ENCODE peak calls at places on chromosomes 16 and 17, in eight cellular contexts. O is tibial artery, Y is adrenal gland, L is psoas muscle, J is AG10803, W is GM23338, X is BE2C, B is IMR-90. I is an unnamed sample.

GRCh38 chr17:68665373-68665772 is 64.2 kb upstream of the FAM20A start:
- DNase-seq in O (no peak), X (no peak), Y (no peak), L (no peak), W (no peak), J (no peak), B (no peak), I (no peak)

GRCh38 chr17:21302711-21303425 is 18.4 kb downstream of the MAP2K3 start:
- DNase-seq in W (no peak), X (no peak), Y (no peak), B (no peak), L (peak), O (no peak), J (no peak), I (no peak)

GRCh38 chr17:81527591-81528383 is at the start of gene FSCN2:
- DNase-seq in B (no peak), X (peak), J (no peak), O (no peak), Y (no peak), W (no peak), L (no peak), I (no peak)

GRCh38 chr16:84699147-84699711 is 571 bp upstream of the USP10 start:
- DNase-seq in O (no peak), L (no peak), X (peak), Y (no peak), J (no peak), B (no peak), W (no peak), I (no peak)

GRCh38 chr16:82995927-82996441 is 369.2 kb downstream of the CDH13 start:
- DNase-seq in O (peak), J (peak), B (peak), L (no peak), X (no peak), W (no peak), Y (peak), I (peak)

GRCh38 chr17:69450857-69451410 is 36.4 kb downstream of the MAP2K6 start:
- DNase-seq in L (no peak), J (no peak), Y (no peak), O (no peak), W (no peak), X (no peak), B (no peak), I (no peak)

GRCh38 chr16:84599528-84600202 is 18.2 kb downstream of the COTL1 start:
- DNase-seq in Y (peak), W (peak), J (peak), L (peak), O (peak), B (peak), X (peak), I (no peak)

GRCh38 chr16:83956336-83957289 is 3.6 kb downstream of the OSGIN1 start:
- DNase-seq in B (peak), W (peak), X (peak), Y (peak), L (peak), J (peak), O (peak), I (peak)

GRCh38 chr17:27293359-27293897 is 486 bp upstream of the WSB1 start:
- DNase-seq in X (no peak), O (no peak), W (no peak), Y (peak), L (no peak), B (no peak), J (no peak), I (no peak)

GRCh38 chr16:58032710-58033293 is 7.2 kb downstream of the MMP15 start:
- DNase-seq in Y (peak), W (no peak), L (no peak), O (no peak), X (peak), J (no peak), B (no peak), I (no peak)

GRCh38 chr16:86007524-86007923 is 108.6 kb downstream of the IRF8 start:
- DNase-seq in W (no peak), X (no peak), O (no peak), J (no peak), Y (no peak), L (no peak), B (no peak), I (no peak)

GRCh38 chr17:6683081-6683684 is 30.0 kb downstream of the SLC13A5 start:
- DNase-seq in X (no peak), L (no peak), B (no peak), J (no peak), Y (no peak), O (no peak), W (no peak), I (no peak)

GRCh38 chr17:53896047-53896446 is 73.3 kb downstream of the KIF2B start:
- DNase-seq in J (no peak), X (no peak), Y (no peak), O (no peak), L (no peak), W (peak), B (no peak), I (no peak)

GRCh38 chr16:68265078-68265925 is 976 bp downstream of the SLC7A6 start:
- DNase-seq in B (peak), O (peak), Y (peak), X (peak), L (peak), J (peak), W (peak), I (no peak)

GRCh38 chr16:12011565-12011964 is 35.0 kb downstream of the SNX29 start:
- DNase-seq in X (no peak), O (no peak), L (no peak), W (no peak), Y (no peak), J (no peak), B (no peak), I (no peak)

GRCh38 chr17:52237151-52237550 is 78.6 kb upstream of the CA10 start:
- DNase-seq in L (no peak), X (no peak), J (no peak), Y (no peak), B (no peak), W (no peak), O (no peak), I (no peak)

GRCh38 chr16:10990378-10990777 is 46.0 kb downstream of the CLEC16A start:
- DNase-seq in B (no peak), Y (no peak), O (no peak), J (no peak), L (no peak), X (peak), W (no peak), I (no peak)

GRCh38 chr17:67246648-67247415 is 1.8 kb upstream of the HELZ start:
- DNase-seq in Y (peak), B (peak), J (no peak), O (no peak), W (peak), X (no peak), L (peak), I (no peak)

GRCh38 chr17:47733414-47734288 is 615 bp downstream of the TBX21 start:
- DNase-seq in J (no peak), L (no peak), B (no peak), X (no peak), W (peak), O (peak), Y (no peak), I (no peak)

GRCh38 chr17:44409309-44410028 is 20.0 kb upstream of the ITGA2B start:
- DNase-seq in L (no peak), J (no peak), O (no peak), W (peak), X (no peak), B (no peak), Y (no peak), I (no peak)
- TF ChIP-seq CTCF in L (no peak), J (no peak), O (no peak), W (peak), X (peak), B (no peak), Y (no peak), I (no peak)

GRCh38 chr17:17387461-17388362 is 84.5 kb downstream of the NT5M start:
- DNase-seq in J (no peak), W (peak), O (no peak), L (peak), X (peak), Y (no peak), B (no peak), I (no peak)
- TF ChIP-seq CTCF in J (no peak), W (peak), O (no peak), L (no peak), X (peak), Y (no peak), B (no peak), I (no peak)

DNA sequence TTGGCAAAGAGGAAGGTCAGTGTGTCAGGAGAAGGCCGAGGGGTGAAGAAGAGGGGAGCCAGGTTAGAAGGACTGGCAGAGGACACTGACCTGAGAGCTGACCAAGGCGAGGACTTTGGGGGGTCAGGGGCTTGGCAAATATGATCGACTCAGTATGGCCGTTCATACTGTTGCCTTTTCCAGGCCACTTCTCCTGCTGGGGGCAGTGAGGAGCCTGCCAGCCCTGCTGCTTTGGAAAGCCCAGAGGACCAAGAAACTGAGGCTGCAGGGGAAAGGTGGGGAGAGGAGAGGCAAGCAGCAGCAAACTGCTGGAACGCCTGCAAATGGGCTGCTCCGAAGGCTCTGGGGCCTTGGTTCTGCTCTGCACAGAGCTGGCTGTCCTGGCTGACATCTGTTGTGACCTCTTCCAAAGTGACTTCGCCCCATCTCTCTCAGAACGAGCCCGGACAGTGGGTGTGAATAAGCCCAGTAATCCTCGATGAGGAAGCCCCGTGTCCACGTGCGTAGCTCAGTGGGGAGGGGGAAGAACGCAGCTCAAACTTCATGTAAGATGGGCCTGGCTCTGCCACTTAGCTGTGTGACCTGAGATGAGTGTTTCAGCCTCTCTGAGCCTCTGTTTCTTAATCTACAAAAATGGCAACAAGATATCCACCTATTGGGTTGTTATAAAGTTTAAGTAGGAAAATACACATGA is 111.3 kb downstream of the SALL1 start:
- DNase-seq in J (no peak), W (no peak), O (no peak), X (no peak), B (no peak), L (no peak), Y (no peak), I (no peak)
- TF ChIP-seq CTCF in J (no peak), W (no peak), O (no peak), X (no peak), B (no peak), L (no peak), Y (no peak), I (no peak)

DNA sequence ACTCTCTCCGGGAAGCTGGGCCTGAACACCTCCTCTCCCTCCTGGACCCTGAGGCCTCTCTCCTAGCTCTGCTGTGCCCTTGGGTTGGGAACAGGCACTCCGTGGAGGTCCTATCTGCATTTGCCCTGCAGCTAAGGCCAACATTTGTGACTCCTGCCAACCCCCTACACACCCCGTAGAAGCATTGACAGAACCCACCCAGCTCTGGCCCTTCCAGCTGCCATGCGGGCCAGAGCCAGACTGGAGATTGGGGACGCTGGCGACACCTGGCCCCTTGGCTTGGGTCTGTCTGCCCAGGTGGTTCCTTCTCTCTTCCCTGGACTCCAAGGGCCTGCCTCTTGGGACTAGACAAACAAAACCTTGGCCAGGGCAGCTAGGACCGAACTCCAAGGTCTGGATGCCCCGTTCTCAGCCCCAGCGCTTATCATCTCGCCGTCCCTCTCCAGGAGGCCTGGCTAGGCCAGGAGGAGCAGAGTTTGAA is 644 bp upstream of the RHBDF2 start:
- DNase-seq in X (no peak), J (no peak), B (no peak), W (no peak), L (no peak), O (no peak), Y (no peak), I (no peak)
- TF ChIP-seq CTCF in X (no peak), J (no peak), B (no peak), W (no peak), L (no peak), O (no peak), Y (no peak), I (no peak)

GRCh38 chr17:31695456-31696090 is 163.5 kb downstream of the COPRS start:
- DNase-seq in X (no peak), Y (no peak), O (no peak), B (peak), J (peak), L (peak), W (no peak), I (no peak)

GRCh38 chr17:31697838-31698237 is 161.2 kb downstream of the COPRS start:
- DNase-seq in Y (no peak), B (no peak), W (no peak), L (no peak), X (no peak), O (no peak), J (no peak), I (no peak)

GRCh38 chr17:31698751-31699150 is 160.3 kb downstream of the COPRS start:
- DNase-seq in B (no peak), W (no peak), L (no peak), X (no peak), O (no peak), J (no peak), Y (no peak), I (no peak)

GRCh38 chr17:31696703-31697325 is 162.2 kb downstream of the COPRS start:
- DNase-seq in Y (no peak), B (no peak), W (no peak), X (no peak), L (no peak), O (no peak), J (no peak), I (no peak)

DNA sequence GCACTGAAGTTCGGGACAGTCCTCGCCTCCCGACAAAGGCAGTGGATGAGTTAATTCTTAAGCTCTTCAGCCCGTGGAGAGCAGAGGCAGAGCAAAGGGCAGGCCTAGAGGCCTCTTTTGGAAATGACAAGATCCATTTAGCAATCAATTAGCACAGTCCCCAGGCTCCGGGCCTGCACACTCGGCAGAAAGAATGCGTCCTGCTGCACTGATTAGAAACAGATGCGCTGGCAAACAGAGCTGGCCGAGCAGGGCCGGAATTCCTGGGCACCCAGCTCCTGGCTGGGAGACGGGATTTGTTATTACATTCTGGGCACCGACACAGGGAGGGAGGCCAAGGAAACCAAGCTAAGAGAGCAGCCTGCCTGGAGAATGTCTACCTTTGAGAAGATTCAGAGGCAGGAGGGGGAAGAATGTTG is 162.9 kb downstream of the COPRS start:
- DNase-seq in Y (peak), J (peak), O (peak), L (peak), W (peak), X (peak), B (peak), I (peak)
- TF ChIP-seq CTCF in Y (no peak), J (peak), O (no peak), L (peak), W (no peak), X (peak), B (no peak), I (peak)

DNA sequence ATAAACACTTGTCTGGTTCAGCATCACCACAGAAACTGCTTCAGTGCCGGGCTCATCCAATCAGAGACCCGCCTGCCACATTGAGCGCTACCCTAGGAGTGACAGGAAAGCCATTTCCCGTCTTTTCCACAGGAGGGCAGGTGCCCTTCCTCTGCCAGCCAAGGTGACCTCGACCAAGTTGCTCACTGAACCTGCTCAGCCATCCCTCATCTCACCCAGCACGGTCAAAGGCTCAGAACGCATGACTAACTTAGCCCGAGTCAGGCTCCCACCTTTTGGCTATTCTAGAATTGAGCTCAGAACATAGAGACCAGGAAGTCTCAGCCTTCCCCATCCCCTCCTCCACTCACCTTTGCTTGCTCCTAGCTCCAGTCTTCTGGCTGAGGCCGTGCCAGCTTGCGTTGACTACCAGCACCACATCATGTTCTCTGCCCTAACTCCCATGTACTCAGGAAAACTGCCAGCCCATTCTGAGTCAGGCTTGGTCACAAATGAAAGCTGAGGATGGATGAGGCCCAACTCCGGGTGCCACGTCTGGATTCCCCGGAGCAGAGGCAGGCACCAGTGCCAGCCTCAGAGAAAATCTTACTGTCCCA is 15.6 kb downstream of the MRPS23 start:
- DNase-seq in B (no peak), X (peak), L (peak), O (peak), Y (peak), W (peak), J (peak), I (no peak)
- TF ChIP-seq CTCF in B (no peak), X (peak), L (no peak), O (peak), Y (no peak), W (peak), J (peak), I (no peak)

GRCh38 chr17:50533720-50534148 is 1.2 kb downstream of the EPN3 start:
- DNase-seq in X (peak), W (peak), O (no peak), L (no peak), J (peak), B (peak), Y (peak), I (peak)

GRCh38 chr17:50534979-50535326 is 2.4 kb downstream of the EPN3 start:
- DNase-seq in X (no peak), J (no peak), O (no peak), B (no peak), W (no peak), L (no peak), Y (no peak), I (no peak)

GRCh38 chr17:50535407-50535806 is 2.9 kb downstream of the EPN3 start:
- DNase-seq in O (no peak), J (no peak), W (no peak), B (no peak), L (no peak), X (no peak), Y (no peak), I (no peak)

GRCh38 chr17:50533185-50533584 is 650 bp downstream of the EPN3 start:
- DNase-seq in X (no peak), B (no peak), O (no peak), L (no peak), W (peak), Y (no peak), J (no peak), I (no peak)

GRCh38 chr17:50534222-50534978 is 1.9 kb downstream of the EPN3 start:
- DNase-seq in X (no peak), W (peak), Y (peak), O (no peak), B (no peak), J (no peak), L (no peak), I (no peak)
- TF ChIP-seq CTCF in X (no peak), W (peak), Y (peak), O (no peak), B (peak), J (peak), L (no peak), I (peak)

DNA sequence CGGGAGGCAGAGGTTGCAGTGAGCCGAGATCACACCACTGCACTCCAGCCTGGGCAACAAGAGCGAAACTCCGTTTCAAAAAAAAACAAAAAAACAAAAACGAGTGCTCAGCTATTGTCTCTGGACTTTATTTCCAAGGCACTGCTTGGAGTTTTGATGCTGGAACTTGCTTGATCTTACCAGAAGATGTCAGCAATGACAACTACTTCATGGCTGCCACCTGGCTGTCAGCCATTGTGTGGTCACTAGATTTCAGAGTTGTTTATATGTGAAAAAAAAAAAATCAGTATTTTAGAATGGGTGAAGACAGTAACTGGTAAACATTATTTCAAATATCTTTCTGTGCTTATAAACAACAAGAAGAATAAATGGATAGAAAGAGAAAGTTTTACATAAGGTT is 26.3 kb upstream of the OR4D1 start:
- DNase-seq in J (peak), W (peak), B (peak), O (no peak), X (peak), L (no peak), Y (no peak), I (no peak)
- TF ChIP-seq CTCF in J (peak), W (peak), B (no peak), O (no peak), X (peak), L (no peak), Y (no peak), I (no peak)

DNA sequence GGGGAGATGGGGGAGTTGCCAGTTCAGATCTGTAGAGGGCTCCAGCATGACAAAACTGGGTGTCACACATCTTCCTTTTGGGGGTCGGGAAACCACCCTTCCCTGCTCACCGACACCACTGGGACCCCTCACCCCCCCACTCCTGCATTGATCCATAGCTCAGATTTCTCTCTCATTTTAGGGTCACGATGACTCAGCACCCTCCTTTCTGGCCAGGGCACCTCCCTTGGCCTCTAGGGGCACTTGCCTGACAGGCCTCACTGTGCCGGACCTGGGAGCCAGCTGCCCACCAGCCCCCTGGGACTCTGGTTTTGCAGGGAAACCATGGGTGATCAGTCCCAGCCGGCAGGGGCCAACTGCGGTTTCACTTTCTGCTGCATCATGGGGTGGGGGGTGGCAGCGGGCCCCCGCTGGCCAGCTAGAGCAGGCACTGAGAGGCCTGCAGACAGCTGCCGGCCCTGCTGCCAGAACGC is 239.4 kb downstream of the MRTFB start:
- DNase-seq in O (no peak), L (peak), W (peak), X (peak), J (peak), Y (no peak), B (peak), I (no peak)
- TF ChIP-seq CTCF in O (no peak), L (no peak), W (peak), X (peak), J (peak), Y (no peak), B (peak), I (peak)

DNA sequence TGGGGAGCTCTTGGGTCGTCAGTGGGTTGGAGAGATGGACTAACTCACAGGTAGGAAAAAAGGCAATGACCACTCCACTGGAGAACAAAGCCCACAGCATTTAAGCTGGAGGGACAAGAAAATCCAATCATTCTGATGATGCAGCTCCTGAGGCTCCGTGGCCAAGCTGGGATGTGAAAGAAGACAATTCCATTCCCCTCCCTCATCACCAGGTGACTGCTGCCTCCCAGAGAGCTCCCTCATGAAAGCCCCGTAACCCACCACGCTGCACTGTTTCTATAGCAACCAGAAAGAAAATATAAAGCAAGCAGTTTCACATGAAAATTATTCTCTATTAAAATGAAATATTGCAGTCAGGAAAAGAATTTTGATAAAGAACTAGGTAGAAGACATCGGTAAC is 15.2 kb downstream of the ANKRD11 start:
- DNase-seq in J (no peak), X (no peak), Y (no peak), B (no peak), L (no peak), W (peak), O (no peak), I (no peak)
- TF ChIP-seq CTCF in J (no peak), X (no peak), Y (no peak), B (no peak), L (no peak), W (no peak), O (no peak), I (no peak)